ENCODE peak calls at places on chromosomes 6 and 20, in six cellular contexts. One of them, this sample, is unnamed. For H3K4me1, the result is how much of the 10 kb centered on the place peaks cover.

GRCh38 chr6:132598473-132598872 is 8.9 kb upstream of the TAAR5 start:
- DNase-seq in IMR-90: no peak
- DNase-seq in H9: peak
- DNase-seq in H1: no peak
- DNase-seq in trophoblast cell: peak
- DNase-seq in mesenchymal stem cell: no peak
- DNase-seq in this sample: no peak

GRCh38 chr6:152305672-152306071 is 331.5 kb downstream of the SYNE1 start:
- DNase-seq in IMR-90: peak
- DNase-seq in H9: no peak
- DNase-seq in H1: no peak
- DNase-seq in trophoblast cell: no peak
- DNase-seq in mesenchymal stem cell: peak
- DNase-seq in this sample: no peak

GRCh38 chr20:12744026-12744425 is 264.7 kb upstream of the SPTLC3 start:
- DNase-seq in IMR-90: no peak
- DNase-seq in H9: no peak
- DNase-seq in H1: no peak
- DNase-seq in trophoblast cell: no peak
- DNase-seq in mesenchymal stem cell: no peak
- DNase-seq in this sample: no peak

GRCh38 chr6:18327621-18328548 is 59.3 kb upstream of the RNF144B start:
- DNase-seq in IMR-90: no peak
- DNase-seq in H9: peak
- DNase-seq in H1: peak
- DNase-seq in trophoblast cell: no peak
- DNase-seq in mesenchymal stem cell: no peak
- DNase-seq in this sample: no peak

GRCh38 chr6:6975395-6976111 is 132.2 kb upstream of the RREB1 start:
- DNase-seq in IMR-90: no peak
- DNase-seq in H9: no peak
- DNase-seq in H1: no peak
- DNase-seq in trophoblast cell: no peak
- DNase-seq in mesenchymal stem cell: no peak
- DNase-seq in this sample: no peak

GRCh38 chr6:27478706-27479318 is 5.9 kb upstream of the ZNF184 start:
- DNase-seq in IMR-90: peak
- DNase-seq in H9: peak
- DNase-seq in H1: peak
- DNase-seq in trophoblast cell: peak
- DNase-seq in mesenchymal stem cell: peak
- DNase-seq in this sample: peak

GRCh38 chr6:46199387-46199786 is 28.6 kb upstream of the ENPP5 start:
- DNase-seq in IMR-90: no peak
- DNase-seq in H9: no peak
- DNase-seq in H1: no peak
- DNase-seq in trophoblast cell: peak
- DNase-seq in mesenchymal stem cell: no peak
- DNase-seq in this sample: no peak

GRCh38 chr6:138105880-138106664 is 1.1 kb downstream of the PERP start:
- DNase-seq in IMR-90: peak
- DNase-seq in H9: peak
- DNase-seq in H1: peak
- DNase-seq in trophoblast cell: no peak
- DNase-seq in mesenchymal stem cell: peak
- DNase-seq in this sample: peak

GRCh38 chr20:51211191-51211590 is 188.3 kb upstream of the KCNG1 start:
- DNase-seq in IMR-90: no peak
- DNase-seq in H9: peak
- DNase-seq in H1: no peak
- DNase-seq in trophoblast cell: no peak
- DNase-seq in mesenchymal stem cell: no peak
- DNase-seq in this sample: no peak

GRCh38 chr6:143570147-143570853 is 58.8 kb upstream of the FUCA2 start:
- DNase-seq in IMR-90: no peak
- DNase-seq in H9: no peak
- DNase-seq in H1: no peak
- DNase-seq in trophoblast cell: no peak
- DNase-seq in mesenchymal stem cell: no peak
- DNase-seq in this sample: no peak

GRCh38 chr20:10769700-10770099 is 95.9 kb upstream of the JAG1 start:
- DNase-seq in IMR-90: peak
- DNase-seq in H9: no peak
- DNase-seq in H1: no peak
- DNase-seq in trophoblast cell: no peak
- DNase-seq in mesenchymal stem cell: no peak
- DNase-seq in this sample: peak

GRCh38 chr20:62027116-62027515 is 38.6 kb downstream of the TAF4 start:
- DNase-seq in IMR-90: peak
- DNase-seq in H9: no peak
- DNase-seq in H1: no peak
- DNase-seq in trophoblast cell: no peak
- DNase-seq in mesenchymal stem cell: no peak
- DNase-seq in this sample: no peak

GRCh38 chr20:13426870-13427269 is 205.8 kb downstream of the ISM1 start:
- DNase-seq in IMR-90: no peak
- DNase-seq in H9: no peak
- DNase-seq in H1: no peak
- DNase-seq in trophoblast cell: peak
- DNase-seq in mesenchymal stem cell: no peak
- DNase-seq in this sample: no peak

GRCh38 chr6:31174378-31174777 is 3.9 kb upstream of the POU5F1 start:
- DNase-seq in IMR-90: no peak
- DNase-seq in H9: no peak
- DNase-seq in H1: no peak
- DNase-seq in trophoblast cell: no peak
- DNase-seq in mesenchymal stem cell: no peak
- DNase-seq in this sample: no peak

GRCh38 chr6:135722182-135722581 is 129.3 kb upstream of the PDE7B start:
- DNase-seq in IMR-90: peak
- DNase-seq in H9: no peak
- DNase-seq in H1: no peak
- DNase-seq in trophoblast cell: no peak
- DNase-seq in mesenchymal stem cell: no peak
- DNase-seq in this sample: no peak

GRCh38 chr6:117840541-117840983 is 66.5 kb upstream of the SLC35F1 start:
- DNase-seq in IMR-90: peak
- DNase-seq in H9: no peak
- DNase-seq in H1: no peak
- DNase-seq in trophoblast cell: peak
- DNase-seq in mesenchymal stem cell: peak
- DNase-seq in this sample: peak

GRCh38 chr6:74755748-74756147 is 450.1 kb downstream of the COL12A1 start:
- DNase-seq in IMR-90: no peak
- DNase-seq in H9: no peak
- DNase-seq in H1: no peak
- DNase-seq in trophoblast cell: no peak
- DNase-seq in mesenchymal stem cell: no peak
- DNase-seq in this sample: no peak

GRCh38 chr20:45752747-45753146 is 30.6 kb downstream of the SPINT4 start:
- DNase-seq in IMR-90: peak
- DNase-seq in H9: no peak
- DNase-seq in H1: no peak
- DNase-seq in trophoblast cell: no peak
- DNase-seq in mesenchymal stem cell: no peak
- DNase-seq in this sample: no peak

GRCh38 chr6:47788498-47788884 is 6.7 kb downstream of the OPN5 start:
- DNase-seq in IMR-90: no peak
- DNase-seq in H9: no peak
- DNase-seq in H1: no peak
- DNase-seq in trophoblast cell: no peak
- DNase-seq in mesenchymal stem cell: no peak
- DNase-seq in this sample: no peak

GRCh38 chr6:170130201-170130621 is 160.7 kb downstream of the DLL1 start:
- DNase-seq in IMR-90: no peak
- DNase-seq in H9: no peak
- DNase-seq in H1: peak
- DNase-seq in trophoblast cell: no peak
- DNase-seq in mesenchymal stem cell: no peak
- DNase-seq in this sample: no peak

GRCh38 chr6:153092082-153093013 is 38.7 kb downstream of the RGS17 start:
- DNase-seq in IMR-90: peak
- DNase-seq in H9: no peak
- DNase-seq in H1: no peak
- DNase-seq in trophoblast cell: no peak
- DNase-seq in mesenchymal stem cell: peak
- DNase-seq in this sample: no peak

GRCh38 chr20:1423625-1424106 is 30.8 kb upstream of the FKBP1A start:
- DNase-seq in IMR-90: peak
- DNase-seq in H9: peak
- DNase-seq in H1: peak
- DNase-seq in trophoblast cell: peak
- DNase-seq in mesenchymal stem cell: peak
- DNase-seq in this sample: peak

GRCh38 chr6:100493206-100493888 is 28.6 kb upstream of the SIM1 start:
- DNase-seq in IMR-90: no peak
- DNase-seq in H9: peak
- DNase-seq in H1: no peak
- DNase-seq in trophoblast cell: peak
- DNase-seq in mesenchymal stem cell: no peak
- DNase-seq in this sample: no peak

GRCh38 chr20:10675456-10675848 is 1.7 kb upstream of the JAG1 start:
- DNase-seq in IMR-90: no peak
- DNase-seq in H9: no peak
- DNase-seq in H1: no peak
- DNase-seq in trophoblast cell: no peak
- DNase-seq in mesenchymal stem cell: no peak
- DNase-seq in this sample: no peak

GRCh38 chr20:21357851-21358250 is 39.5 kb downstream of the NKX2-4 start:
- DNase-seq in IMR-90: peak
- DNase-seq in H9: no peak
- DNase-seq in H1: no peak
- DNase-seq in trophoblast cell: no peak
- DNase-seq in mesenchymal stem cell: no peak
- DNase-seq in this sample: no peak

GRCh38 chr20:36854343-36855240 is 21.3 kb upstream of the TLDC2 start:
- DNase-seq in IMR-90: peak
- DNase-seq in H9: no peak
- DNase-seq in H1: no peak
- DNase-seq in trophoblast cell: no peak
- DNase-seq in mesenchymal stem cell: no peak
- DNase-seq in this sample: no peak

DNA sequence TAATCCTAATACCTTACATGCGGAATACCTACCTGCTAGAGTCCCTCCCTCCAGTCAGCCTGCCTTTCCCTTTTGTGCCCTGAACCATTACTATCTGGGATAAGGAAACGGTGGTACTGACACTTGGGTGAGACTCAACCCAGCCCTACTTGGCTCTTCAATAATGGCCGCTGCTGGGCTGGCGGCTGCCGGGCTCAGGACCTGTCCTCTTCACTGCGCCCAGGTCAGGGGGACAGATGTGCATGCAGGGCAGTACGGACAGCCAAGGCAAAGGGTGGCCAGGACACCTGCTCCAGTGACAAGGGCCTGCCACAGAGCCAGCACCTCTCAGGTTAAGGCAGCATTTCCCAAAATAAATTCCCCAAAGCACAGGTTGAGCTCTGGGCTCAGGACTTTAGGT is 29.9 kb downstream of the UBE2V1 start:
- DNase-seq in IMR-90: no peak
- DNase-seq in H9: no peak
- DNase-seq in H1: no peak
- DNase-seq in trophoblast cell: no peak
- DNase-seq in mesenchymal stem cell: no peak
- DNase-seq in this sample: no peak
- H3K4me1 ChIP-seq in IMR-90: under half
- H3K4me1 ChIP-seq in H9: under half
- H3K4me1 ChIP-seq in H1: under half
- H3K4me1 ChIP-seq in trophoblast cell: under half
- H3K4me1 ChIP-seq in mesenchymal stem cell: under half
- H3K4me1 ChIP-seq in this sample: under half

GRCh38 chr6:43186019-43186418 is 4.0 kb downstream of the CUL9 start:
- DNase-seq in IMR-90: no peak
- DNase-seq in H9: no peak
- DNase-seq in H1: no peak
- DNase-seq in trophoblast cell: no peak
- DNase-seq in mesenchymal stem cell: no peak
- DNase-seq in this sample: no peak

GRCh38 chr6:43189905-43190304 is 7.9 kb downstream of the CUL9 start:
- DNase-seq in IMR-90: no peak
- DNase-seq in H9: no peak
- DNase-seq in H1: no peak
- DNase-seq in trophoblast cell: no peak
- DNase-seq in mesenchymal stem cell: no peak
- DNase-seq in this sample: no peak

GRCh38 chr6:43187821-43188220 is 5.8 kb downstream of the CUL9 start:
- DNase-seq in IMR-90: no peak
- DNase-seq in H9: no peak
- DNase-seq in H1: no peak
- DNase-seq in trophoblast cell: no peak
- DNase-seq in mesenchymal stem cell: no peak
- DNase-seq in this sample: no peak

GRCh38 chr6:43186706-43187105 is 4.7 kb downstream of the CUL9 start:
- DNase-seq in IMR-90: no peak
- DNase-seq in H9: no peak
- DNase-seq in H1: no peak
- DNase-seq in trophoblast cell: no peak
- DNase-seq in mesenchymal stem cell: no peak
- DNase-seq in this sample: no peak

GRCh38 chr6:43188426-43188825 is 6.4 kb downstream of the CUL9 start:
- DNase-seq in IMR-90: no peak
- DNase-seq in H9: no peak
- DNase-seq in H1: no peak
- DNase-seq in trophoblast cell: no peak
- DNase-seq in mesenchymal stem cell: no peak
- DNase-seq in this sample: no peak
- H4K91ac ChIP-seq in IMR-90: no peak
- H4K91ac ChIP-seq in H9: no peak
- H4K91ac ChIP-seq in H1: no peak
- H4K91ac ChIP-seq in trophoblast cell: no peak
- H4K91ac ChIP-seq in mesenchymal stem cell: no peak
- H4K91ac ChIP-seq in this sample: no peak

DNA sequence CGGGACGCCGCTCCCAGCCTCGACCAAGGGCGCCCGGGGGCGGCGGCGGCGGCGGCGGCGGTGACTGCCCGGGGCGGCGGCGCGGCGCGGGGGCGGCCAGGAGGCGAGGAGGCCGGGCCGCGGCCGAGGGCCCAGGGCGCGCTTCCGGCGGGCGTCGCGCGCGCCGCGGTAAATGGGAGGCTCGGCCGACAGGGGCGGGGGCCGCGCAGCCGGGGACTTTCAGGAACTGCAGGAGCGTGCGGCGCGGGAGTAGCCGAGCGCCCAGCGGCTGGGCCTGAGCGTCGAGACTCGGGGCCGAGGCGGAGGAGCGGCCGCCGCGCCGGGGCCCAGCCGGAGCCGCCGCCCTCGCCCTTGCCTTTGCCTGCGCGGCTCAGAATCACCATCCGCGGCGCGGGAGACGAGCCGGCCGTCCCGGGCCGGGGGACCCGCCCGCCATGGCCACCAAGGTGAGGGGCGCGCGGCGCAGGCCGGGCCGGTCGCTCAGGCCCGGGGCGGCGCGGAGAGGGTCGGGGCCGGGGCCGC is at the start of gene SNX9:
- DNase-seq in IMR-90: peak
- DNase-seq in H9: peak
- DNase-seq in H1: peak
- DNase-seq in trophoblast cell: peak
- DNase-seq in mesenchymal stem cell: peak
- DNase-seq in this sample: peak
- H3K4me1 ChIP-seq in IMR-90: under half
- H3K4me1 ChIP-seq in H9: under half
- H3K4me1 ChIP-seq in H1: under half
- H3K4me1 ChIP-seq in trophoblast cell: under half
- H3K4me1 ChIP-seq in mesenchymal stem cell: under half
- H3K4me1 ChIP-seq in this sample: under half

GRCh38 chr6:110255356-110255755 is 75.1 kb downstream of the CDC40 start:
- DNase-seq in IMR-90: peak
- DNase-seq in H9: peak
- DNase-seq in H1: peak
- DNase-seq in trophoblast cell: no peak
- DNase-seq in mesenchymal stem cell: peak
- DNase-seq in this sample: peak
- H4K91ac ChIP-seq in IMR-90: no peak
- H4K91ac ChIP-seq in H9: no peak
- H4K91ac ChIP-seq in H1: no peak
- H4K91ac ChIP-seq in trophoblast cell: no peak
- H4K91ac ChIP-seq in mesenchymal stem cell: no peak
- H4K91ac ChIP-seq in this sample: no peak

This sample was measured in neuronal stem cell.